ENCODE peak calls at places on chromosomes 6 and 20, in nine cellular contexts. W is nephron progenitor cell; A is GDM1; F is tibial artery; T is activated CD4-positive, alpha-beta T cell treated with anti-CD3 and anti-CD28 coated beads, Interleukin-2, amount 50 U/mL, for 1 hour; N is fibroblast of pulmonary artery; Y is pons; E is cardiac fibroblast; C is activated gamma-delta T cell treated with Interleukin-2 at 50 U/mL for 16 hours. K is an unnamed sample.

GRCh38 chr6:36836091-36836770 is 3.0 kb downstream of the CPNE5 start:
- DNase-seq in T (no peak), C (no peak), A (no peak), E (no peak), Y (no peak), N (no peak), F (no peak), W (no peak), K (no peak)

GRCh38 chr6:133191323-133191722 is 49.8 kb upstream of the EYA4 start:
- DNase-seq in F (no peak), E (no peak), A (no peak), N (no peak), W (no peak), Y (no peak), C (no peak), T (no peak), K (no peak)

GRCh38 chr6:167409078-167409477 is 84.2 kb downstream of the TTLL2 start:
- DNase-seq in F (no peak), T (no peak), C (no peak), A (no peak), Y (no peak), E (no peak), W (no peak), N (no peak), K (no peak)

GRCh38 chr20:5557123-5557522 is 193.1 kb upstream of the SHLD1 start:
- DNase-seq in T (peak), N (peak), Y (peak), F (peak), C (peak), E (peak), A (peak), W (peak), K (peak)

GRCh38 chr6:35148167-35148741 is 7.1 kb upstream of the TCP11 start:
- DNase-seq in W (peak), F (no peak), C (no peak), E (peak), N (peak), A (no peak), T (no peak), Y (no peak), K (no peak)

GRCh38 chr6:148109732-148110131 is 232.9 kb upstream of the SASH1 start:
- DNase-seq in N (peak), C (no peak), W (no peak), A (no peak), E (peak), T (no peak), Y (no peak), F (no peak), K (no peak)

GRCh38 chr20:59145926-59146800 is 17.5 kb upstream of the ZNF831 start:
- DNase-seq in A (no peak), Y (no peak), F (no peak), T (peak), N (no peak), W (no peak), C (peak), E (no peak), K (peak)

GRCh38 chr20:57040924-57041323 is 225.5 kb downstream of the BMP7 start:
- DNase-seq in F (no peak), N (no peak), E (peak), T (no peak), Y (no peak), W (no peak), C (no peak), A (no peak), K (no peak)

GRCh38 chr6:56242343-56242742 is 5.0 kb downstream of the COL21A1 start:
- DNase-seq in T (no peak), C (no peak), N (peak), W (no peak), A (no peak), F (no peak), E (peak), Y (peak), K (no peak)

GRCh38 chr6:8539446-8539845 is 104.1 kb upstream of the SLC35B3 start:
- DNase-seq in C (no peak), E (no peak), W (no peak), T (no peak), A (no peak), F (no peak), Y (no peak), N (peak), K (no peak)

GRCh38 chr20:60984666-60985065 is 267.4 kb upstream of the CDH4 start:
- DNase-seq in T (no peak), C (no peak), W (no peak), N (no peak), E (no peak), Y (no peak), A (no peak), F (no peak), K (no peak)

GRCh38 chr6:143621876-143622605 is 55.7 kb upstream of the PHACTR2 start:
- DNase-seq in A (no peak), F (no peak), C (no peak), W (no peak), N (peak), Y (no peak), T (no peak), E (no peak), K (no peak)

GRCh38 chr20:32893878-32894483 is 35.3 kb downstream of the EFCAB8 start:
- DNase-seq in C (no peak), F (no peak), N (peak), T (no peak), Y (no peak), W (peak), E (peak), A (no peak), K (no peak)

GRCh38 chr6:69915346-69915745 is 49.0 kb downstream of the COL19A1 start:
- DNase-seq in Y (no peak), N (peak), A (no peak), W (no peak), E (no peak), C (no peak), T (no peak), F (no peak), K (no peak)

GRCh38 chr20:45579184-45579583 is at the start of gene WFDC8:
- DNase-seq in N (no peak), T (no peak), A (no peak), Y (no peak), E (no peak), F (no peak), W (no peak), C (no peak), K (no peak)

GRCh38 chr6:19988555-19988954 is 151.4 kb downstream of the ID4 start:
- DNase-seq in T (no peak), A (no peak), N (peak), C (no peak), F (no peak), Y (no peak), W (peak), E (peak), K (no peak)

GRCh38 chr6:84788689-84789088 is 24.3 kb upstream of the TBX18 start:
- DNase-seq in E (no peak), A (no peak), W (no peak), N (no peak), Y (no peak), C (no peak), F (no peak), T (no peak), K (no peak)

GRCh38 chr6:143963158-143963919 is 44.7 kb downstream of the PLAGL1 start:
- DNase-seq in F (no peak), T (no peak), C (no peak), Y (no peak), E (no peak), W (no peak), N (no peak), A (no peak), K (no peak)

GRCh38 chr20:40959325-40960092 is 69.1 kb upstream of the TOP1 start:
- DNase-seq in F (no peak), E (no peak), W (no peak), Y (no peak), N (no peak), T (no peak), C (no peak), A (no peak), K (peak)

GRCh38 chr6:49698538-49699205 is 14.7 kb downstream of the CRISP2 start:
- DNase-seq in T (no peak), E (no peak), A (no peak), Y (no peak), W (no peak), F (no peak), N (no peak), C (no peak), K (no peak)

GRCh38 chr6:153790048-153790447 is 249.0 kb upstream of the OPRM1 start:
- DNase-seq in F (no peak), A (no peak), Y (no peak), N (peak), T (no peak), E (peak), C (no peak), W (no peak), K (no peak)

GRCh38 chr6:50819906-50820589 is 1.4 kb downstream of the TFAP2B start:
- DNase-seq in W (no peak), N (no peak), F (no peak), C (no peak), E (no peak), T (no peak), A (no peak), Y (no peak), K (no peak)

GRCh38 chr6:50543666-50544065 is 169.7 kb upstream of the TFAP2D start:
- DNase-seq in T (no peak), W (peak), N (no peak), E (no peak), F (no peak), Y (no peak), C (no peak), A (no peak), K (no peak)

GRCh38 chr6:161418458-161418945 is 144.6 kb upstream of the AGPAT4 start:
- DNase-seq in F (peak), T (no peak), N (peak), A (peak), W (peak), C (peak), E (peak), Y (peak), K (no peak)

GRCh38 chr6:42441059-42441471 is 10.7 kb downstream of the TRERF1 start:
- DNase-seq in A (no peak), T (no peak), E (peak), Y (no peak), W (no peak), F (no peak), N (peak), C (no peak), K (no peak)

GRCh38 chr6:136318676-136319075 is 29.0 kb upstream of the BCLAF1 start:
- DNase-seq in N (no peak), E (no peak), C (no peak), A (no peak), Y (no peak), W (no peak), F (no peak), T (no peak), K (no peak)

GRCh38 chr6:84220809-84221409 is 6.5 kb downstream of the CEP162 start:
- DNase-seq in N (peak), W (no peak), A (no peak), F (no peak), Y (peak), T (no peak), C (no peak), E (peak), K (no peak)